ENCODE peak calls at places on chromosomes 7 and 10, in eight cellular contexts. W, I, U, S, J, F, L and Z are unnamed samples.

GRCh38 chr7:14021069-14021468 is 31.6 kb upstream of the ETV1 start:
- DNase-seq in W (no peak), U (no peak), L (no peak), I (no peak), F (no peak), S (no peak), J (no peak), Z (no peak)

GRCh38 chr10:93190377-93190776 is 116.7 kb downstream of the CYP26A1 start:
- DNase-seq in U (no peak), F (no peak), J (no peak), W (no peak), I (no peak), L (no peak), S (no peak), Z (no peak)

GRCh38 chr7:106818736-106819135 is 46.3 kb upstream of the PIK3CG start:
- DNase-seq in F (no peak), U (no peak), L (no peak), W (no peak), S (no peak), I (no peak), J (no peak), Z (no peak)

GRCh38 chr10:122062831-122063674 is 74.1 kb downstream of the TACC2 start:
- DNase-seq in F (no peak), I (peak), W (peak), J (no peak), U (peak), L (peak), S (peak), Z (no peak)

GRCh38 chr7:73827568-73828106 is 3.2 kb upstream of the CLDN4 start:
- DNase-seq in F (no peak), L (peak), U (no peak), W (peak), I (peak), J (peak), S (no peak), Z (no peak)

GRCh38 chr10:92691591-92692084 is 1.9 kb downstream of the HHEX start:
- DNase-seq in I (peak), L (peak), U (peak), J (no peak), S (no peak), W (peak), F (no peak), Z (no peak)

GRCh38 chr7:17307969-17308648 is 9.7 kb downstream of the AHR start:
- DNase-seq in I (no peak), W (no peak), S (no peak), J (no peak), L (no peak), F (no peak), U (no peak), Z (no peak)

GRCh38 chr7:30159698-30160143 is 24.9 kb downstream of the MTURN start:
- DNase-seq in U (no peak), I (no peak), F (no peak), S (no peak), J (no peak), L (peak), W (peak), Z (no peak)

GRCh38 chr10:130747359-130747758 is 564.2 kb downstream of the TCERG1L start:
- DNase-seq in J (no peak), L (no peak), W (no peak), I (no peak), U (peak), F (no peak), S (peak), Z (no peak)

GRCh38 chr7:113891828-113892227 is 27.0 kb downstream of the PPP1R3A start:
- DNase-seq in I (no peak), J (no peak), F (no peak), U (no peak), S (no peak), L (no peak), W (no peak), Z (no peak)

GRCh38 chr7:134174797-134175261 is 47.7 kb downstream of the LRGUK start:
- DNase-seq in W (no peak), U (no peak), J (no peak), F (no peak), L (no peak), I (peak), S (no peak), Z (peak)

GRCh38 chr10:3249292-3249889 is 76.8 kb upstream of the PITRM1 start:
- DNase-seq in W (no peak), I (no peak), U (no peak), J (no peak), S (no peak), F (no peak), L (no peak), Z (no peak)

GRCh38 chr10:124962421-124962820 is 20.5 kb downstream of the ZRANB1 start:
- DNase-seq in L (no peak), W (no peak), J (no peak), F (no peak), S (no peak), U (no peak), I (no peak), Z (no peak)

GRCh38 chr7:67392596-67393438 is 396.2 kb downstream of the TYW1 start:
- DNase-seq in U (no peak), J (no peak), F (no peak), L (no peak), S (no peak), W (no peak), I (no peak), Z (no peak)

GRCh38 chr7:48962821-48963505 is 38.6 kb downstream of the CDC14C start:
- DNase-seq in L (no peak), J (no peak), W (no peak), S (no peak), F (no peak), I (no peak), U (no peak), Z (no peak)

GRCh38 chr10:10854715-10855114 is 163.0 kb upstream of the CELF2 start:
- DNase-seq in F (no peak), I (no peak), L (no peak), J (no peak), U (no peak), S (no peak), W (no peak), Z (no peak)

GRCh38 chr7:74542558-74543117 is 88.9 kb downstream of the GTF2IRD1 start:
- DNase-seq in W (peak), U (no peak), J (no peak), F (no peak), L (no peak), S (no peak), I (no peak), Z (no peak)

GRCh38 chr10:120833222-120833928 is 17.8 kb upstream of the WDR11 start:
- DNase-seq in S (no peak), I (no peak), U (no peak), L (no peak), F (no peak), W (no peak), J (no peak), Z (no peak)

GRCh38 chr7:149716007-149716931 is 57.1 kb downstream of the ZNF467 start:
- DNase-seq in J (peak), S (peak), U (peak), F (no peak), I (no peak), L (no peak), W (no peak), Z (no peak)

GRCh38 chr10:132389631-132390454 is 7.2 kb upstream of the PWWP2B start:
- DNase-seq in U (peak), S (peak), J (no peak), W (no peak), L (peak), F (no peak), I (no peak), Z (no peak)

GRCh38 chr7:70614237-70614984 is 517.5 kb upstream of the GALNT17 start:
- DNase-seq in S (peak), J (peak), U (peak), I (no peak), W (peak), L (peak), F (no peak), Z (no peak)

GRCh38 chr7:27091936-27092752 is 3.7 kb downstream of the HOXA1 start:
- DNase-seq in W (no peak), I (no peak), F (no peak), S (no peak), U (no peak), L (no peak), J (peak), Z (no peak)

GRCh38 chr10:70540089-70540788 is 61.7 kb downstream of the PALD1 start:
- DNase-seq in L (no peak), I (peak), J (peak), U (no peak), F (peak), W (no peak), S (no peak), Z (peak)

GRCh38 chr7:38027884-38028455 is 107.5 kb downstream of the EPDR1 start:
- DNase-seq in U (no peak), S (no peak), L (no peak), J (no peak), I (no peak), W (no peak), F (no peak), Z (no peak)

GRCh38 chr7:124603066-124603465 is 162.5 kb downstream of the GPR37 start:
- DNase-seq in U (no peak), L (no peak), W (no peak), S (no peak), J (no peak), F (no peak), I (no peak), Z (no peak)

GRCh38 chr7:132475669-132476116 is 100.6 kb downstream of the PLXNA4 start:
- DNase-seq in L (no peak), S (no peak), U (no peak), W (no peak), I (no peak), F (no peak), J (peak), Z (no peak)

GRCh38 chr10:10786334-10787090 is 231.2 kb upstream of the CELF2 start:
- DNase-seq in U (no peak), I (no peak), S (no peak), L (no peak), J (no peak), F (no peak), W (no peak), Z (no peak)

GRCh38 chr7:133695976-133696531 is 431.1 kb upstream of the LRGUK start:
- DNase-seq in I (no peak), U (no peak), W (no peak), L (no peak), S (no peak), J (no peak), F (no peak), Z (no peak)

DNA sequence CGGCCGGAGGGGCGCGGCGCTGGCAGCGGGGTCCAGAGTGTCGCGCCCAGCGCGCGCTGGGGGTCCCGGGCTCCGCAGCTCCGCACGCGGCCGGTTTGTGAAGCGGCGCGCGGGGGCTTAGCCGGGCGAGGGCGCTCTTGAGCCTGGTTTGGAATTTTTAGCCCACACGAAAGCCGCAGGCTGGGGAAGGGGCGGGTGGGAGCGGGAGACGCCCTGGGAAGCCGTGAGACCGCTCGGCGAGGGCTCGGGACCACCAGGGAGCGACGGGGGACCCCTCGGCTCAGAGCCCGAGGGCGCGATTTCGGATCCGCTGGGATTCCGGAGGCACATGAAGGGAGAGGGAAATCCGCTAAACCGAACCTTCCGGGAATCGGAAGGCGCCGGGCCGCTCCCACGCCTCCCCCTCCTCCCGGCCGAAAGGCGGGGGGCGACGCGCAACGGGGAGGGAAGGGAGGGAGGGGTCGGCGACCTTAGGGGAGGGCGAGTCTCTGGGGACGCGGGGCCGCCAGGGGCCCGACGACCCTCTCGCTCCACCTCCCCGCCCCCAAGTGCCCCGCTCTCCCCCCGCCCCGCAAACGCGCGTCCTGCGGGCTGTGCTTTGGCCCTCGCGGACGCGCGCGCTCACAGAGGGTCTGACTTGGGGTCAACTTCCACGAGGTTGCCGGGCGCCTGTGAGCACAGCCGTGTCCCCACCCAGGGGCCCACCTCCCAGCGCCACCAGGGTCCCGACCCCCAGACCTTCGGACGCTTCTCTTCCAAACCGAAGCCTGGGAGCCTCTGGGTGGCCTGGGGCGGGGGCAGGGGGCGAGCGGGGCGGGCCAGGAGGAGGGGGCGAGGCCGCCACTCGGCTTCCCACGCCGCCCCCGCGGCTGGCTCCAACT is 5.1 kb upstream of the ELFN1 start:
- DNase-seq in I (peak), S (peak), U (peak), J (peak), F (peak), L (peak), W (peak), Z (peak)
- TF ChIP-seq POLR2A in I (no peak), S (no peak), U (no peak), J (no peak), F (no peak), L (no peak), W (no peak), Z (no peak)

DNA sequence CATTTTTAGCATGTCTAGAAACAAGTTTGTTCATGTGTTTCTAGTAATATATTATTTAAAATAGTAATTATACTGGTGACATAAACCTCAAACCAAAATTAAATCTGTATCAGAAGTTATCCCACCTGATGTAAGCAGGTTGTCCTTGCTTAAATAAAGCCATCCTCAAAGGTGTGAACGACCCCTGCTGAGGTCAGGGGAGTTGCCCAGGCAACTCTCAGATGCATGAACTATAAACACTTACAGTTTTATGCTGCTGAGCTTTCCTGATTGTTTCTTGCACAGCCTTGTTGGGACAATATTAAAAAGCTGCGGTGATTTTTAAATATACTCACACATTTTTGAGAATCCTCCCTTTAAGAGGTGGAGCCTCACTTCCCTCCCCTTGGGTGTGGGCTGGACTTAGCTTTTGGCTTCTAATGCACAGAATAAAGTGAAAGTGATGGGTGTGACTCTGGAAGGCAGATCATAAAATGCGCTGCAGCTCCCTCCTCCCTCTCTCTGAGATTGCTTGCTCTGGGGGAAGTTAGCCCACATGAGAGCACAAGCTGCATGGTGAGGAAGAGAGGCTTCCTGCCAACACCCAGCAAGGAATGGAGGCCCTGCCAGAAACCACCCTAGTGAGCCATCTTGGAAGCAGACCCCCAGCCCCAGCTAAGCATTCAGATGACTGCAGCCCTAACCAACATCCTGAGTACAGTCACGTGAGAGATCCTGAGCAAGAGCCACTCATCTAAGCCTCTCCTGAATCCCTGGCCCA is 152.7 kb downstream of the SKIDA1 start:
- DNase-seq in J (no peak), U (no peak), F (no peak), S (no peak), L (peak), I (no peak), W (no peak), Z (peak)
- TF ChIP-seq POLR2AphosphoS5 in J (no peak), U (no peak), F (no peak), S (no peak), L (no peak), I (no peak), W (no peak), Z (no peak)

GRCh38 chr7:150717821-150718420 is 1.5 kb downstream of the GIMAP1 start:
- DNase-seq in I (no peak), J (no peak), L (no peak), S (no peak), W (no peak), U (no peak), F (no peak), Z (no peak)

GRCh38 chr7:150715293-150715692 is 1.1 kb upstream of the GIMAP1 start:
- DNase-seq in J (no peak), F (no peak), S (no peak), W (no peak), U (no peak), L (no peak), I (no peak), Z (no peak)

GRCh38 chr7:150716939-150717338 is 526 bp downstream of the GIMAP1 start:
- DNase-seq in F (no peak), J (no peak), W (no peak), U (no peak), S (no peak), L (no peak), I (no peak), Z (no peak)

GRCh38 chr7:150715738-150716137 is 675 bp upstream of the GIMAP1 start:
- DNase-seq in F (no peak), W (no peak), J (no peak), S (no peak), U (no peak), L (no peak), I (no peak), Z (no peak)

DNA sequence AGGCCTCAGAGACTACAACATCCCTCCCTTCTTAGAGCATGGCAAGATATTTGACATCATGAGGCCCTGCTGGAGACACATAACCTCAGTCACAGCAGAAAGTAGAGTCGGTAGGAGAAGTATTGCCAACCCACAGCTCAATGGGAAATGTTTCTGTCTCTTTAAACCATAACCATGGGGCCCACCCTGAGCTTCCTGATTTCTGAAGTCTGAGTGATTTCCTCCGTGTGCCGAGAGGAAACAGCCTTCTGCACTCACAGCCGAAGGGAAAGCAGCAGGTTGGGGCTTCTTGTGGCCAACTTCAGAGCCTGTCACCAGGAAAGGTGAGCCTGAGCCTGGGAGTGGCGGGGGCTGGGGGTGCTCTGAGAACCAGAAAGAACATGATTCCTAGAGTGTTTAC is at the start of gene GIMAP1:
- DNase-seq in W (no peak), S (no peak), F (no peak), L (peak), J (no peak), I (no peak), U (no peak), Z (no peak)
- TF ChIP-seq POLR2A in W (no peak), S (no peak), F (peak), L (peak), J (no peak), I (no peak), U (no peak), Z (no peak)

DNA sequence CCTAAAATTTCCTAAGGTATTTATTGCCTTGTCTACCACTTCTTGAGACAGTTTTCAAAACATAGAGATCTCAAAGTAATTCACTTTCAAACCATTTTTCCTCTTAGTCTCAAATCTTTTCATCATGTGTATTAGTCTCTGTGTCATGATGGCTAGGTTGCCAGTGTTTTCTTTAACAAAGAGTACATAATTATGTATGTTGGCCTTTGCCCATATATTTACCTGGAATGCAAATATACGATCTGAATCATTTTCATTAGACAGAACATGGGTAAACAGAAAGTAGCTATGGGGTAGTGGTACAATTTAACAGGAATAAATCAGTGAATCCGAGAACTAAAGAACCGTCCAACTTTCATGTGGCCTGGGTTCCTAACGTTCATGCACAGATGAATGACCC is 852.1 kb upstream of the MBL2 start:
- DNase-seq in U (no peak), F (no peak), I (no peak), L (no peak), J (no peak), W (no peak), S (no peak), Z (no peak)
- TF ChIP-seq POLR2AphosphoS5 in U (no peak), F (no peak), I (no peak), L (no peak), J (no peak), W (no peak), S (no peak), Z (no peak)

DNA sequence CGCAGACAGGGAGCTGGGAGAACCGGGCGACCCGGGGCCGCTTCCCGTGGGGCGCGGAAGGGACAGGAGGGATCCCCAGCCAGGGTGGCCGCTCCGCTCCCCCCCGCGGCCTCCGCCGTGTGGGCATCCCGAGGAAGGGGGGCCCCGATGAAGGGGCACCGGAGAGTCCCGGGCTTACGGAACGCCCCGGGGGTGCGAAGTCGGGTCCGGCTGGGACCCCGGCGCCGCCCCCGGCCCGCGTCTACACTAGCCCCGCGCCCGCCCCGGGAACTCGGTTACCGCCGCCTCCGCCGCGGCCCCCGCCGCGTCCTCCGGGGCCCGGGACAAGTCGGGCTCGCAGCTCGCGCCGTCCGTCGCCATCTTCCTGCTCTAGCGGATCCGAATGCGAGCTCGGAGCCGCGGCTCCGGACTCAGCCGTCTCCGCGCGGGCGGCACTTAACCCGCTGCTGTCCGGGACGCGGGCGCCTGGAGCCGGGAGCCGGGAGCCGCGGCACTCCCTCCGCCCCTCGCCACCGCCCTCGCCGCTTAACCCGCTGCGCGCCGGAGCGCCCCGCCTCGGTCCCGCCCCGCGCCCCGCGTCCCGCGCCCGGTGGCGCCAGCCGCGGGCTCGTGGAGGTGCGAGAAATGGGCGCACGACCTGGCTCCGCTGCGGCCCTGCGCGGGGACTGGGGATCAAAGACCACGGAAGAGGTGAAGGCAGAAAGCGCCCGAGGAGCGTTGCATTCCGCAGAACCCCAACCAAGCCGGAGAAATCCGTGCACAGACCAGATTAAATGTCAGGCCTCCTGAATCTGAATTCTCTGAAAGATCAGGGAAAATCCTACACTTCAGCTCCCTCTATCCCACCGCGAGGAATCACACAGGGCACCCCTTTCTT is at the start of gene CTTNBP2:
- DNase-seq in F (no peak), I (no peak), L (peak), J (peak), U (peak), S (peak), W (peak), Z (peak)
- TF ChIP-seq POLR2A in F (no peak), I (no peak), L (no peak), J (peak), U (no peak), S (no peak), W (no peak), Z (no peak)

GRCh38 chr10:4685495-4685894 is 140.5 kb upstream of the AKR1E2 start:
- DNase-seq in S (no peak), L (no peak), J (no peak), I (no peak), U (no peak), F (no peak), W (no peak), Z (no peak)
- TF ChIP-seq POLR2AphosphoS5 in S (no peak), L (no peak), J (no peak), I (no peak), U (no peak), F (no peak), W (no peak), Z (no peak)

GRCh38 chr10:69061305-69062161 is 26.4 kb upstream of the SRGN start:
- DNase-seq in I (peak), L (peak), W (peak), U (peak), J (no peak), F (no peak), S (no peak), Z (no peak)
- TF ChIP-seq POLR2A in I (no peak), L (peak), W (no peak), U (no peak), J (no peak), F (peak), S (no peak), Z (no peak)